ENCODE peak calls at places on chromosomes 2 and 18, in six cellular contexts. O is hypothalamus, K is posterior vena cava, F is activated T-cell treated with anti-CD3 and anti-CD28 coated beads for 4 hours, X is fibroblast of the conjunctiva, N is non-pigmented ciliary epithelial cell. B is an unnamed sample.

GRCh38 chr2:144304127-144304665 is 215.7 kb downstream of the ZEB2 start:
- DNase-seq in O (no peak), K (no peak), F (no peak), X (no peak), N (no peak), B (no peak)

GRCh38 chr2:151171186-151171585 is 90.5 kb downstream of the RBM43 start:
- DNase-seq in O (no peak), K (no peak), F (no peak), X (no peak), N (no peak), B (no peak)

GRCh38 chr2:69097148-69097610 is 84.2 kb downstream of the ANTXR1 start:
- DNase-seq in O (no peak), K (no peak), F (no peak), X (no peak), N (no peak), B (no peak)

GRCh38 chr18:29147944-29148343 is 971.0 kb upstream of the CDH2 start:
- DNase-seq in O (no peak), K (no peak), F (no peak), X (peak), N (no peak), B (no peak)

GRCh38 chr18:29087616-29088246 is 910.8 kb upstream of the CDH2 start:
- DNase-seq in O (no peak), K (no peak), F (no peak), X (no peak), N (no peak), B (peak)

GRCh38 chr2:203909192-203909945 is 27.2 kb upstream of the ICOS start:
- DNase-seq in O (no peak), K (no peak), F (no peak), X (peak), N (peak), B (peak)

GRCh38 chr18:52070295-52070756 is 269.7 kb upstream of the DCC start:
- DNase-seq in O (no peak), K (no peak), F (no peak), X (no peak), N (no peak), B (no peak)

GRCh38 chr2:96287273-96287856 is 18.0 kb downstream of the SNRNP200 start:
- DNase-seq in O (no peak), K (no peak), F (no peak), X (no peak), N (no peak), B (no peak)

GRCh38 chr2:27198627-27199026 is 13.2 kb upstream of the ATRAID start:
- DNase-seq in O (no peak), K (no peak), F (no peak), X (no peak), N (no peak), B (no peak)

GRCh38 chr2:209872675-209873074 is 101.0 kb downstream of the UNC80 start:
- DNase-seq in O (peak), K (no peak), F (no peak), X (no peak), N (no peak), B (peak)

GRCh38 chr2:109171444-109172334 is 42.7 kb downstream of the SH3RF3 start:
- DNase-seq in O (no peak), K (peak), F (no peak), X (peak), N (no peak), B (peak)

GRCh38 chr2:136057023-136057801 is 60.7 kb downstream of the CXCR4 start:
- DNase-seq in O (no peak), K (no peak), F (no peak), X (no peak), N (no peak), B (no peak)

GRCh38 chr2:189096769-189097447 is 82.7 kb downstream of the COL5A2 start:
- DNase-seq in O (no peak), K (no peak), F (no peak), X (peak), N (peak), B (peak)

GRCh38 chr2:118190365-118190916 is 102.2 kb downstream of the INSIG2 start:
- DNase-seq in O (no peak), K (no peak), F (no peak), X (no peak), N (no peak), B (no peak)

GRCh38 chr2:85786865-85787264 is 33.1 kb downstream of the ATOH8 start:
- DNase-seq in O (no peak), K (peak), F (no peak), X (no peak), N (no peak), B (no peak)

GRCh38 chr2:199468561-199469513 is 11.1 kb upstream of the SATB2 start:
- DNase-seq in O (no peak), K (no peak), F (no peak), X (no peak), N (no peak), B (no peak)

GRCh38 chr2:96527990-96528679 is 8.4 kb upstream of the ARID5A start:
- DNase-seq in O (no peak), K (peak), F (peak), X (no peak), N (no peak), B (no peak)

GRCh38 chr2:208179028-208179609 is 10.7 kb downstream of the C2orf80 start:
- DNase-seq in O (no peak), K (no peak), F (no peak), X (no peak), N (no peak), B (no peak)

GRCh38 chr2:238239872-238240760 is at the start of gene HES6:
- DNase-seq in O (peak), K (peak), F (peak), X (peak), N (no peak), B (peak)

GRCh38 chr2:187719510-187719909 is 165.3 kb upstream of the TFPI start:
- DNase-seq in O (no peak), K (no peak), F (no peak), X (no peak), N (no peak), B (no peak)

GRCh38 chr2:3636586-3637310 is 21.3 kb upstream of the ALLC start:
- DNase-seq in O (no peak), K (peak), F (no peak), X (no peak), N (no peak), B (no peak)

GRCh38 chr2:119469661-119470297 is 38.1 kb downstream of the TMEM37 start:
- DNase-seq in O (no peak), K (no peak), F (no peak), X (no peak), N (no peak), B (no peak)

GRCh38 chr2:204691911-204692510 is 146.7 kb downstream of the PARD3B start:
- DNase-seq in O (no peak), K (no peak), F (peak), X (peak), N (peak), B (peak)

GRCh38 chr2:190887089-190887488 is 6.5 kb downstream of the GLS start:
- DNase-seq in O (no peak), K (no peak), F (no peak), X (no peak), N (no peak), B (no peak)

GRCh38 chr18:36809590-36810381 is 19.0 kb downstream of the TPGS2 start:
- DNase-seq in O (no peak), K (no peak), F (peak), X (peak), N (no peak), B (peak)

GRCh38 chr18:48655460-48655859 is 116.6 kb downstream of the CTIF start:
- DNase-seq in O (no peak), K (no peak), F (no peak), X (no peak), N (no peak), B (no peak)

GRCh38 chr18:79404567-79404910 is 8.8 kb downstream of the NFATC1 start:
- DNase-seq in O (no peak), K (peak), F (no peak), X (no peak), N (no peak), B (no peak)

GRCh38 chr2:64881037-64881492 is 108.1 kb upstream of the SLC1A4 start:
- DNase-seq in O (no peak), K (no peak), F (no peak), X (no peak), N (no peak), B (no peak)

GRCh38 chr2:186852508-186852907 is 3.5 kb upstream of the ZSWIM2 start:
- DNase-seq in O (no peak), K (no peak), F (no peak), X (no peak), N (no peak), B (no peak)

GRCh38 chr2:231259104-231259503 is 60.7 kb downstream of the ARMC9 start:
- DNase-seq in O (no peak), K (no peak), F (no peak), X (no peak), N (no peak), B (no peak)

GRCh38 chr2:47086054-47086471 is 69.0 kb downstream of the STPG4 start:
- DNase-seq in O (no peak), K (peak), F (no peak), X (no peak), N (no peak), B (no peak)

GRCh38 chr2:229835601-229836283 is 86.1 kb downstream of the TRIP12 start:
- DNase-seq in O (no peak), K (no peak), F (no peak), X (no peak), N (no peak), B (no peak)

GRCh38 chr2:181680055-181680936 is at the start of gene NEUROD1:
- DNase-seq in O (no peak), K (no peak), F (no peak), X (no peak), N (no peak), B (no peak)

GRCh38 chr2:42865884-42866861 is 73.8 kb upstream of the HAAO start:
- DNase-seq in O (no peak), K (peak), F (no peak), X (no peak), N (no peak), B (no peak)

GRCh38 chr18:42038936-42039335 is 83.9 kb downstream of the PIK3C3 start:
- DNase-seq in O (no peak), K (no peak), F (no peak), X (no peak), N (peak), B (peak)

GRCh38 chr2:202221873-202222272 is 16.5 kb downstream of the SUMO1 start:
- DNase-seq in O (no peak), K (no peak), F (no peak), X (no peak), N (no peak), B (no peak)